ENCODE peak calls at places on chromosomes 7 and 10, in nine cellular contexts. M, F, C, S, Z, Q, I, O and X are unnamed samples.

GRCh38 chr10:6052247-6053221 is 9.6 kb downstream of the IL2RA start:
- DNase-seq in O (no peak), I (no peak), F (no peak), Z (no peak), M (peak; percentile 78), S (no peak), C (no peak), Q (peak; percentile 72), X (peak; percentile 65)

GRCh38 chr7:18457832-18458231 is 37.7 kb upstream of the HDAC9 start:
- DNase-seq in Q (no peak), F (peak; percentile 3), C (no peak), O (no peak), S (no peak), M (no peak), I (no peak), Z (no peak), X (no peak)

GRCh38 chr7:1676550-1677071 is 6.5 kb downstream of the ELFN1 start:
- DNase-seq in Q (no peak), Z (no peak), I (no peak), O (no peak), C (no peak), S (no peak), F (no peak), M (no peak), X (no peak)

GRCh38 chr10:51047857-51048256 is 26.4 kb upstream of the PRKG1 start:
- DNase-seq in M (no peak), Q (no peak), Z (no peak), F (no peak), O (no peak), I (no peak), C (no peak), S (no peak), X (no peak)

GRCh38 chr10:73940634-73941221 is 29.8 kb downstream of the PLAU start:
- DNase-seq in Q (peak; percentile 80), F (no peak), C (peak; percentile 61), M (peak; percentile 85), Z (peak; percentile 76), I (peak; percentile 73), O (peak; percentile 89), S (peak; percentile 79), X (peak; percentile 88)

GRCh38 chr10:127151541-127151940 is 44.9 kb downstream of the INSYN2A start:
- DNase-seq in F (no peak), Q (no peak), S (no peak), C (no peak), O (no peak), M (no peak), I (no peak), Z (peak; percentile 64), X (no peak)

GRCh38 chr10:3689871-3690510 is 95.0 kb downstream of the KLF6 start:
- DNase-seq in C (no peak), M (no peak), F (no peak), S (no peak), O (no peak), Z (peak; percentile 32), I (no peak), Q (no peak), X (no peak)

GRCh38 chr10:116001976-116002375 is 271.0 kb downstream of the GFRA1 start:
- DNase-seq in M (no peak), Z (no peak), Q (no peak), I (no peak), F (no peak), S (no peak), O (no peak), C (no peak), X (no peak)

GRCh38 chr10:6562221-6562620 is 17.9 kb downstream of the PRKCQ start:
- DNase-seq in F (no peak), Z (no peak), I (no peak), S (no peak), M (no peak), O (no peak), Q (no peak), C (no peak), X (no peak)

GRCh38 chr10:92787557-92788152 is 60.7 kb upstream of the EXOC6 start:
- DNase-seq in S (no peak), I (no peak), Z (no peak), M (no peak), Q (no peak), F (no peak), C (no peak), O (no peak), X (no peak)

GRCh38 chr10:130968964-130969363 is 342.6 kb downstream of the TCERG1L start:
- DNase-seq in C (no peak), O (no peak), I (no peak), Z (no peak), F (no peak), Q (no peak), M (no peak), S (no peak), X (no peak)